ENCODE peak calls at places on chromosomes 1 and 21, in ten cellular contexts. U is Peyer's patch, R is transverse colon, A is A549, Y is ovary, L is breast epithelium, N is adrenal gland, Q is IMR-90, T is HCT116, X is uterus. K is an unnamed sample. For H3K4me1, the result is how much of the 10 kb centered on the place peaks cover.

GRCh38 chr1:201643835-201644104 is 104.8 kb downstream of the NAV1 start:
- DNase-seq in U (no peak), R (no peak), A (no peak), Y (no peak), L (no peak), N (no peak), Q (no peak), T (no peak), X (no peak), K (no peak)

GRCh38 chr1:234621657-234622335 is 11.8 kb upstream of the IRF2BP2 start:
- DNase-seq in U (no peak), R (no peak), A (no peak), Y (no peak), L (no peak), N (no peak), Q (peak), T (no peak), X (no peak), K (no peak)

GRCh38 chr1:2322593-2323295 is 68.6 kb downstream of the MORN1 start:
- DNase-seq in U (no peak), R (no peak), A (no peak), Y (peak), L (peak), N (no peak), Q (no peak), T (no peak), X (peak), K (no peak)

GRCh38 chr1:3614755-3615742 is 3.7 kb upstream of the MEGF6 start:
- DNase-seq in U (no peak), R (no peak), A (no peak), Y (no peak), L (no peak), N (no peak), Q (no peak), T (no peak), X (no peak), K (no peak)

GRCh38 chr21:42414928-42415769 is 11.4 kb downstream of the UBASH3A start:
- DNase-seq in U (peak), R (peak), A (peak), Y (no peak), L (no peak), N (peak), Q (peak), T (peak), X (no peak), K (no peak)

GRCh38 chr1:209742409-209743144 is 13.3 kb upstream of the TRAF3IP3 start:
- DNase-seq in U (no peak), R (no peak), A (no peak), Y (peak), L (no peak), N (no peak), Q (peak), T (no peak), X (no peak), K (no peak)

GRCh38 chr1:232950919-232951579 is 638 bp downstream of the NTPCR start:
- DNase-seq in U (peak), R (peak), A (peak), Y (no peak), L (no peak), N (no peak), Q (peak), T (no peak), X (no peak), K (no peak)

GRCh38 chr1:109969430-109969829 is 15.1 kb upstream of the AHCYL1 start:
- DNase-seq in U (no peak), R (no peak), A (no peak), Y (no peak), L (no peak), N (no peak), Q (peak), T (no peak), X (no peak), K (no peak)

GRCh38 chr1:220182656-220183055 is 88.7 kb downstream of the IARS2 start:
- DNase-seq in U (no peak), R (no peak), A (no peak), Y (no peak), L (no peak), N (no peak), Q (peak), T (no peak), X (no peak), K (no peak)

GRCh38 chr1:233022246-233022645 is 71.8 kb downstream of the NTPCR start:
- DNase-seq in U (no peak), R (no peak), A (no peak), Y (no peak), L (no peak), N (no peak), Q (no peak), T (no peak), X (no peak), K (no peak)

GRCh38 chr1:184373155-184373554 is 13.7 kb upstream of the C1orf21 start:
- DNase-seq in U (no peak), R (no peak), A (no peak), Y (no peak), L (no peak), N (no peak), Q (no peak), T (no peak), X (no peak), K (no peak)

GRCh38 chr1:158931055-158931737 is at the start of gene PYHIN1:
- DNase-seq in U (peak), R (no peak), A (no peak), Y (no peak), L (no peak), N (no peak), Q (no peak), T (no peak), X (no peak), K (no peak)

GRCh38 chr1:89781494-89782126 is 39.2 kb upstream of the LRRC8D start:
- DNase-seq in U (no peak), R (no peak), A (no peak), Y (no peak), L (no peak), N (no peak), Q (no peak), T (no peak), X (no peak), K (no peak)

GRCh38 chr1:247905181-247905580 is 9.8 kb downstream of the OR2W3 start:
- DNase-seq in U (no peak), R (no peak), A (no peak), Y (no peak), L (no peak), N (no peak), Q (no peak), T (no peak), X (no peak), K (no peak)

GRCh38 chr21:38380391-38381137 is 117.7 kb downstream of the ERG start:
- DNase-seq in U (no peak), R (no peak), A (peak), Y (no peak), L (no peak), N (no peak), Q (peak), T (no peak), X (no peak), K (no peak)

GRCh38 chr1:160083968-160084770 is 2.8 kb downstream of the KCNJ9 start:
- DNase-seq in U (peak), R (peak), A (peak), Y (peak), L (peak), N (peak), Q (no peak), T (peak), X (peak), K (no peak)

GRCh38 chr1:45767035-45767434 is 16.6 kb upstream of the IPP start:
- DNase-seq in U (no peak), R (no peak), A (no peak), Y (no peak), L (no peak), N (no peak), Q (peak), T (no peak), X (no peak), K (no peak)

GRCh38 chr1:156881101-156881500 is 12.4 kb upstream of the PEAR1 start:
- DNase-seq in U (no peak), R (no peak), A (no peak), Y (no peak), L (no peak), N (no peak), Q (no peak), T (no peak), X (no peak), K (no peak)

GRCh38 chr1:21149862-21150432 is 26.8 kb downstream of the EIF4G3 start:
- DNase-seq in U (no peak), R (no peak), A (peak), Y (no peak), L (no peak), N (no peak), Q (peak), T (peak), X (no peak), K (no peak)

GRCh38 chr1:224929335-224930237 is at the start of gene DNAH14:
- DNase-seq in U (peak), R (peak), A (peak), Y (peak), L (peak), N (peak), Q (peak), T (peak), X (peak), K (no peak)

GRCh38 chr21:45532826-45533730 is 9.2 kb downstream of the SLC19A1 start:
- DNase-seq in U (peak), R (peak), A (no peak), Y (peak), L (no peak), N (peak), Q (no peak), T (no peak), X (no peak), K (no peak)

GRCh38 chr1:67312630-67313029 is 5.0 kb downstream of the IL12RB2 start:
- DNase-seq in U (no peak), R (no peak), A (no peak), Y (no peak), L (no peak), N (no peak), Q (no peak), T (no peak), X (no peak), K (no peak)

GRCh38 chr21:36810443-36810842 is 111.5 kb downstream of the SIM2 start:
- DNase-seq in U (no peak), R (no peak), A (no peak), Y (no peak), L (no peak), N (no peak), Q (no peak), T (no peak), X (no peak), K (no peak)

GRCh38 chr1:198611219-198611618 is 27.6 kb upstream of the PTPRC start:
- DNase-seq in U (no peak), R (no peak), A (no peak), Y (no peak), L (no peak), N (no peak), Q (no peak), T (no peak), X (no peak), K (no peak)

GRCh38 chr1:47705517-47706130 is 267.8 kb downstream of the FOXD2 start:
- DNase-seq in U (no peak), R (no peak), A (no peak), Y (no peak), L (no peak), N (no peak), Q (no peak), T (no peak), X (no peak), K (no peak)

DNA sequence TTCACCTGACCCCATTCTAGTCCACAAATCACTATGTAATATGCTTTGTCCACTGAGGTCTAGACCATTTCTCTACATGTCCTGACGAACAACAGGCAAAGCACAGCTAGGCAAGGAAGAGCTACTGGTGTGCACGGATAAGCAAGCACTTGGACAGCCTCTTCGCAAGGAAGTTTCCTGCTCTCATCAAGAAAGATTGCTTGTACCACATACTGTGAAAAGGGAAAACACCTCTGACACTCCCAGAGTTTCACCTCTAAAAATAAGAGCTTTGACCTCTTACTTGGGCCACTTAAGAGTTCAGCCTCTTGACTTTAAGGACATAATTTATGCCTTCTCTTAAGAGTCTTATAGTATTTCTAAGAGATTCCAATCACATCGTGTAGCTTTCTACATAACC is 36.0 kb upstream of the LPAR3 start:
- DNase-seq in U (no peak), R (no peak), A (no peak), Y (no peak), L (no peak), N (no peak), Q (no peak), T (no peak), X (no peak), K (no peak)
- TF ChIP-seq CTCF in U (no peak), R (no peak), A (no peak), Y (no peak), L (no peak), N (no peak), Q (no peak), T (no peak), X (no peak), K (no peak)

GRCh38 chr1:26110731-26111529 is 694 bp upstream of the PDIK1L start:
- DNase-seq in U (peak), R (peak), A (peak), Y (peak), L (peak), N (peak), Q (peak), T (peak), X (peak), K (no peak)
- TF ChIP-seq POLR2A in U (peak), R (peak), A (peak), Y (no peak), L (no peak), N (no peak), Q (no peak), T (peak), X (no peak), K (peak)

GRCh38 chr1:221711156-221711577 is 30.7 kb downstream of the DUSP10 start:
- DNase-seq in U (no peak), R (no peak), A (no peak), Y (no peak), L (no peak), N (no peak), Q (no peak), T (no peak), X (no peak), K (no peak)
- H3K4me1 ChIP-seq in U (under half), R (under half), A (half or more), Y (under half), L (under half), N (under half), Q (under half), T (under half), X (under half), K (under half)

GRCh38 chr1:73947009-73947408 is 251.0 kb downstream of the LRRIQ3 start:
- DNase-seq in U (no peak), R (no peak), A (no peak), Y (no peak), L (no peak), N (no peak), Q (no peak), T (no peak), X (no peak), K (no peak)
- TF ChIP-seq CTCF in U (no peak), R (no peak), A (no peak), Y (no peak), L (no peak), N (no peak), Q (no peak), T (no peak), X (no peak), K (no peak)

DNA sequence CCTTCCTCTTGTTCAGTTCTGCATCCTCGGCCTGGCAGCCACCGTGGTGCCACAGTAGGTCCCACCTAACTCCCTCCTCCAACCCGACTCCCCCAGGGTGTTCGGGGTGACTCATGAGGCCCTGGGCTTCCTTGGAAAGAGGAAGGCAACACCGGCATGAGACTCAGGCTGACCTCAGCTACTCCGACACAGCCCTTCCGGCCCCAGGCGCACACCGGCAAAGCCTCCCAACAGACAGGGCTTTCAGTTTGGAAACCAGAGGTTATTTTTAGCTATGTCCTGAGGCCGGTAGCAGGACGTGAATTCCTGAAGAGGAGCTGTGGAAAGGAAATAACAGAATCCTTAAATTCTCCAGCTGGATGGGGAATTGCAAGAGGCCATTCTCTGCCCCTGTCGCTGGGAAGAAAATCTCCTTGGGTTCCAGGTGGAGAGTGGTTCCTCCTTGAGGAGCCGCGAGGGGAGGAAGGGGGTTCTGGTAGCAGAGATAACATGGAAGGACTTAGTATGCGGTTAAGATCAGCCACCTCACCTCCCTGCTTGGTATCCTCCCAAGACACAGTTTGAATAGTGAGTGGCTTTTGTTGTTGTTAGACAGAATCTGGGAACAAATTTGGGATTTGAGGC is 24.4 kb downstream of the PLXNA2 start:
- DNase-seq in U (no peak), R (no peak), A (no peak), Y (peak), L (no peak), N (peak), Q (peak), T (no peak), X (peak), K (no peak)
- TF ChIP-seq POLR2A in U (no peak), R (no peak), A (no peak), Y (no peak), L (no peak), N (no peak), Q (no peak), T (no peak), X (no peak), K (no peak)